ENCODE peak calls at places on chromosome 16, in four cellular contexts. T is prostate gland; J is CD8-positive, alpha-beta T cell; P is pancreas. M is an unnamed sample.

GRCh38 chr16:85659805-85660511 is 28.8 kb downstream of the GINS2 start:
- DNase-seq in T (peak), J (peak), P (peak), M (peak)

GRCh38 chr16:7394936-7395335 is 62.3 kb downstream of the RBFOX1 start:
- DNase-seq in T (no peak), J (no peak), P (no peak), M (no peak)

GRCh38 chr16:77511053-77511452 is 76.2 kb upstream of the ADAMTS18 start:
- DNase-seq in T (no peak), J (no peak), P (no peak), M (no peak)

GRCh38 chr16:7487896-7488295 is 155.3 kb downstream of the RBFOX1 start:
- DNase-seq in T (no peak), J (no peak), P (no peak), M (no peak)

GRCh38 chr16:65845466-65846209 is 520.9 kb upstream of the CDH5 start:
- DNase-seq in T (no peak), J (no peak), P (no peak), M (no peak)

GRCh38 chr16:31876955-31877828 is 3.6 kb downstream of the ZNF267 start:
- DNase-seq in T (no peak), J (peak), P (no peak), M (no peak)

GRCh38 chr16:27123795-27124194 is 57.1 kb downstream of the C16orf82 start:
- DNase-seq in T (no peak), J (no peak), P (no peak), M (no peak)

GRCh38 chr16:84234656-84235285 is 5.0 kb downstream of the KCNG4 start:
- DNase-seq in T (no peak), J (no peak), P (no peak), M (no peak)

GRCh38 chr16:51374790-51375189 is 223.7 kb upstream of the SALL1 start:
- DNase-seq in T (no peak), J (no peak), P (no peak), M (no peak)

GRCh38 chr16:51374346-51374745 is 223.3 kb upstream of the SALL1 start:
- DNase-seq in T (no peak), J (no peak), P (no peak), M (no peak)

DNA sequence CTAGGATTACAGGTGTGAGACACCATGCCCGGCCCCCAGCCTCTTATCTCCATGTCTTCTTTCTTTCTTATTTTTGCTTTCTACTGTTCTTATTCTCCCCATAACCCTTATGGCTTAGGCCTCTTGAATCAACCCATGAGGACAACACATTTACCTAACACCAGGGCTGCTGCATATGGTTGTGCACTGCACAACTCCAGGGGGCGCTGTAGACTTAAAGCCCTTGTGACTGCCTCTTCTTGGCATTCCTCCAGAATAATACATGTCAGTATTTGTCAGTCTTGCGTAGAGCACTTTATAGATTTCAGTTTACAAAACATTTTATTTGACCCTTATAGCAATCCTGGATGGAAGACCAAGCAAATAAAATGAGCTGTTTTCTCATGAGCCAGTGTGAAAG is 225.0 kb upstream of the SALL1 start:
- DNase-seq in T (no peak), J (no peak), P (no peak), M (no peak)
- TF ChIP-seq CTCF in T (no peak), J (no peak), P (no peak), M (no peak)

GRCh38 chr16:57663917-57664661 is 4.0 kb upstream of the ADGRG3 start:
- DNase-seq in T (no peak), J (no peak), P (no peak), M (no peak)
- TF ChIP-seq CTCF in T (no peak), J (no peak), P (no peak), M (no peak)

GRCh38 chr16:82631701-82632685 is 5.2 kb downstream of the CDH13 start:
- DNase-seq in T (no peak), J (no peak), P (no peak), M (no peak)
- TF ChIP-seq CTCF in T (no peak), J (no peak), P (no peak), M (no peak)

GRCh38 chr16:87874639-87875472 is 5.5 kb upstream of the SLC7A5 start:
- DNase-seq in T (no peak), J (peak), P (no peak), M (no peak)

GRCh38 chr16:87880117-87880696 is 10.9 kb upstream of the SLC7A5 start:
- DNase-seq in T (no peak), J (no peak), P (no peak), M (no peak)

GRCh38 chr16:87881327-87882200 is 12.3 kb upstream of the SLC7A5 start:
- DNase-seq in T (no peak), J (no peak), P (no peak), M (no peak)

GRCh38 chr16:87878704-87879103 is 9.4 kb upstream of the SLC7A5 start:
- DNase-seq in T (no peak), J (no peak), P (no peak), M (no peak)

GRCh38 chr16:87877942-87878507 is 8.7 kb upstream of the SLC7A5 start:
- DNase-seq in T (no peak), J (no peak), P (no peak), M (no peak)
- TF ChIP-seq CTCF in T (no peak), J (no peak), P (no peak), M (no peak)

GRCh38 chr16:4288148-4288921 is 15.5 kb upstream of the TFAP4 start:
- DNase-seq in T (peak), J (peak), P (peak), M (peak)

GRCh38 chr16:4293822-4294457 is 21.1 kb upstream of the TFAP4 start:
- DNase-seq in T (peak), J (no peak), P (peak), M (peak)

GRCh38 chr16:4290236-4290830 is 17.5 kb upstream of the TFAP4 start:
- DNase-seq in T (no peak), J (no peak), P (no peak), M (no peak)

GRCh38 chr16:4293181-4293716 is 20.4 kb upstream of the TFAP4 start:
- DNase-seq in T (no peak), J (no peak), P (no peak), M (no peak)

DNA sequence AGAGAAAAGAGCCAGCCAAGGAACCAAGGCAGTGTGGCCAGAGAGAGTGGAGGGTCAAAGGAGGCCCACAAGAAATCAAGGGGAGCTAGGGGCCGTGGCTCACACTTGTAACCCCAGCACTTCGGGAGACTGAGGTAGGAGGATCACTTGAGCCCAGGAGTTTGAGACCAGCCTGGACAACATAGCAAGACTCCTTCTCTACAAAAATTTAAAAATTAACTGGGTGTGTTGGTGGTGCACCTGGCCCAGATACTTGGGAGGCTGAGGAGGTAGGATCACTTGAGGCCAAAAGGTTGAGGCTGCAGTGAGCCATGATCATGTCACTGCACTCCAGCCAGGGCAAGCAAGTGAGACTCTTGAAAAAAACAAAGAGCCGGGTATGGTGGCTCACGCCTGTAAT is 18.9 kb upstream of the TFAP4 start:
- DNase-seq in T (no peak), J (no peak), P (no peak), M (no peak)
- TF ChIP-seq CTCF in T (no peak), J (no peak), P (no peak), M (no peak)

GRCh38 chr16:2071454-2072263 is 23.9 kb downstream of the TSC2 start:
- DNase-seq in T (no peak), J (no peak), P (peak), M (no peak)
- TF ChIP-seq CTCF in T (no peak), J (no peak), P (no peak), M (no peak)